ENCODE peak calls at places on chromosomes 7 and 10, in six cellular contexts. M is fibroblast of lung, G is IMR-90, N is A549, A is GM12878, C is DND-41. T is an unnamed sample.

GRCh38 chr7:98626393-98627061 is 9.4 kb downstream of the NPTX2 start:
- DNase-seq in M (no peak), G (no peak), N (no peak), A (no peak), C (no peak), T (peak)

GRCh38 chr7:44212018-44212417 is 11.2 kb downstream of the YKT6 start:
- DNase-seq in M (no peak), G (no peak), N (no peak), A (no peak), C (no peak), T (no peak)

GRCh38 chr7:36871863-36872262 is 147.6 kb upstream of the AOAH start:
- DNase-seq in M (no peak), G (peak), N (no peak), A (no peak), C (no peak), T (peak)

GRCh38 chr10:69663548-69663947 is 33.5 kb downstream of the FAM241B start:
- DNase-seq in M (no peak), G (no peak), N (no peak), A (no peak), C (no peak), T (peak)

GRCh38 chr7:16712916-16713315 is 40.6 kb upstream of the TSPAN13 start:
- DNase-seq in M (no peak), G (peak), N (no peak), A (no peak), C (no peak), T (no peak)

GRCh38 chr7:55550010-55550409 is 22.3 kb downstream of the VOPP1 start:
- DNase-seq in M (no peak), G (no peak), N (peak), A (no peak), C (no peak), T (no peak)

GRCh38 chr10:127485153-127485857 is 63.8 kb upstream of the NPS start:
- DNase-seq in M (peak), G (peak), N (peak), A (no peak), C (no peak), T (peak)

GRCh38 chr7:81248420-81248819 is 329.6 kb upstream of the SEMA3C start:
- DNase-seq in M (no peak), G (no peak), N (peak), A (no peak), C (no peak), T (no peak)

GRCh38 chr7:69982197-69982596 is 383.9 kb downstream of the AUTS2 start:
- DNase-seq in M (no peak), G (no peak), N (no peak), A (no peak), C (no peak), T (peak)

GRCh38 chr7:95209778-95210177 is 114.6 kb downstream of the PON1 start:
- DNase-seq in M (peak), G (no peak), N (no peak), A (no peak), C (no peak), T (no peak)

GRCh38 chr7:120014920-120015465 is 258.0 kb upstream of the KCND2 start:
- DNase-seq in M (peak), G (no peak), N (no peak), A (no peak), C (no peak), T (peak)

GRCh38 chr10:35336084-35336831 is at the start of gene CCNY:
- DNase-seq in M (peak), G (peak), N (peak), A (no peak), C (peak), T (peak)

GRCh38 chr10:118139321-118139720 is 92.6 kb upstream of the RAB11FIP2 start:
- DNase-seq in M (no peak), G (no peak), N (no peak), A (no peak), C (no peak), T (no peak)

GRCh38 chr10:103859161-103860141 is 4.1 kb upstream of the SH3PXD2A start:
- DNase-seq in M (peak), G (peak), N (peak), A (peak), C (peak), T (peak)

GRCh38 chr10:21720090-21720489 is 186.1 kb downstream of the MLLT10 start:
- DNase-seq in M (peak), G (peak), N (no peak), A (no peak), C (no peak), T (peak)

GRCh38 chr10:28479366-28479765 is 53.6 kb upstream of the WAC start:
- DNase-seq in M (no peak), G (no peak), N (no peak), A (no peak), C (no peak), T (no peak)

DNA sequence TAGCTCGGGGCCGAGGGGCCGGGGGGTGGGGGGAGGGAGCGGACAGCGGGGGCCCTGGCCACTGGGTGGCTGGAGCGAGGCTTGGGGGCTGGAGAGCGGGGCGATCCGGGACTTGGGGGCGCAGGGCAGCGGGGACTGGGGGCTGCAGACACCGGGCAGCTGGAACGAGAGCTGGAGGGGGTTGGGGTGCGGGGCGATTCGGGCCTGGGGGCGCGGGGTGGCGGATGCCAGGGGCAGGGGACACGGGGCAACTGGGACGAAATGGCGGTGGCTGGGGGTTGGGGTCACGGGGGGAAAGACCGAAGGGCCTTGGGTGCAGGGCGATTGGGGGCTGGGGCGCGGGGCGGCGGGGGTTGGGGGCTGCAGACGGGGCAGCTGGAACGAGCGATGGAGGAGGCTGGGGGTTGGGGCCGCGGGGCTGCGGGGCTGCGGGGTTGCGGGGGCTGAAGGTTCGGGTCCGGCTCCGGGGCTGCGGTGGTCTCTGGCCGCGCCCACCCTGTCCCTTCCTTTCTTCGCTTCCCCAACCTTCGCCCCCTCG is 590 bp downstream of the COL26A1 start:
- DNase-seq in M (no peak), G (no peak), N (no peak), A (no peak), C (no peak), T (no peak)
- H3K4me2 ChIP-seq in M (peak), G (peak), N (peak), A (no peak), C (no peak), T (peak)

GRCh38 chr10:58438986-58439385 is 53.8 kb downstream of the TFAM start:
- DNase-seq in M (no peak), G (no peak), N (no peak), A (no peak), C (no peak), T (no peak)
- H3K4me2 ChIP-seq in M (peak), G (peak), N (no peak), A (no peak), C (no peak), T (no peak)

GRCh38 chr7:29806131-29806792 is at the start of gene WIPF3:
- DNase-seq in M (no peak), G (no peak), N (no peak), A (no peak), C (no peak), T (peak)
- H3K4me2 ChIP-seq in M (peak), G (peak), N (peak), A (peak), C (no peak), T (peak)

GRCh38 chr10:13585943-13586342 is 822 bp upstream of the PRPF18 start:
- DNase-seq in M (no peak), G (no peak), N (no peak), A (no peak), C (no peak), T (no peak)
- H3K4me2 ChIP-seq in M (no peak), G (no peak), N (peak), A (no peak), C (peak), T (no peak)

GRCh38 chr10:124669824-124670654 is 74.1 kb downstream of the FAM53B start:
- DNase-seq in M (no peak), G (no peak), N (no peak), A (no peak), C (no peak), T (no peak)
- H3K4me2 ChIP-seq in M (no peak), G (no peak), N (no peak), A (no peak), C (no peak), T (no peak)

DNA sequence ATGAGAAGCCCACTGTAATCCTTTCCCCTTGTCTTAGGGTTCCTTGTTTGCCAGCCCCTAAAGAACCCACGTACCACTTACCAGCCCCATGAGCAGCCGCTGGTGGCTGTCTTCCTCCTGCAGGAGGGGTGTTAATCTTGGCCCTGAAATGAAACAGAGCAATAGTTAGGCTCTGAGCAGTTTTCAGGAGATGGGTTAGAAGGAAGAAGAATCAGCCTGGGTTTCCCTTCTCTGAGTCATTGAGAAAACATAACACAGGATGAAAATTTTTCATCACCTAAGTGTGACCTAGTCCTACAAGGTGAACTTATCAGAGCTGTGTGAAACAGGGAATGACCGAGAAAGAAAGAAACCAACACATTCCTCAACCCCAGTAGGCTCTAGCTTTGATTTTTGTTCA is 90.0 kb downstream of the GSAP start:
- DNase-seq in M (no peak), G (peak), N (no peak), A (no peak), C (no peak), T (no peak)
- H3K4me2 ChIP-seq in M (no peak), G (peak), N (no peak), A (no peak), C (no peak), T (no peak)

GRCh38 chr7:101882595-101883564 is 65.5 kb downstream of the CUX1 start:
- DNase-seq in M (peak), G (peak), N (peak), A (no peak), C (no peak), T (peak)

GRCh38 chr7:101880536-101881443 is 63.4 kb downstream of the CUX1 start:
- DNase-seq in M (peak), G (peak), N (no peak), A (no peak), C (no peak), T (no peak)

GRCh38 chr7:101885597-101885955 is 68.2 kb downstream of the CUX1 start:
- DNase-seq in M (no peak), G (no peak), N (no peak), A (no peak), C (no peak), T (no peak)

GRCh38 chr7:101879565-101879964 is 62.1 kb downstream of the CUX1 start:
- DNase-seq in M (no peak), G (no peak), N (no peak), A (no peak), C (no peak), T (no peak)

DNA sequence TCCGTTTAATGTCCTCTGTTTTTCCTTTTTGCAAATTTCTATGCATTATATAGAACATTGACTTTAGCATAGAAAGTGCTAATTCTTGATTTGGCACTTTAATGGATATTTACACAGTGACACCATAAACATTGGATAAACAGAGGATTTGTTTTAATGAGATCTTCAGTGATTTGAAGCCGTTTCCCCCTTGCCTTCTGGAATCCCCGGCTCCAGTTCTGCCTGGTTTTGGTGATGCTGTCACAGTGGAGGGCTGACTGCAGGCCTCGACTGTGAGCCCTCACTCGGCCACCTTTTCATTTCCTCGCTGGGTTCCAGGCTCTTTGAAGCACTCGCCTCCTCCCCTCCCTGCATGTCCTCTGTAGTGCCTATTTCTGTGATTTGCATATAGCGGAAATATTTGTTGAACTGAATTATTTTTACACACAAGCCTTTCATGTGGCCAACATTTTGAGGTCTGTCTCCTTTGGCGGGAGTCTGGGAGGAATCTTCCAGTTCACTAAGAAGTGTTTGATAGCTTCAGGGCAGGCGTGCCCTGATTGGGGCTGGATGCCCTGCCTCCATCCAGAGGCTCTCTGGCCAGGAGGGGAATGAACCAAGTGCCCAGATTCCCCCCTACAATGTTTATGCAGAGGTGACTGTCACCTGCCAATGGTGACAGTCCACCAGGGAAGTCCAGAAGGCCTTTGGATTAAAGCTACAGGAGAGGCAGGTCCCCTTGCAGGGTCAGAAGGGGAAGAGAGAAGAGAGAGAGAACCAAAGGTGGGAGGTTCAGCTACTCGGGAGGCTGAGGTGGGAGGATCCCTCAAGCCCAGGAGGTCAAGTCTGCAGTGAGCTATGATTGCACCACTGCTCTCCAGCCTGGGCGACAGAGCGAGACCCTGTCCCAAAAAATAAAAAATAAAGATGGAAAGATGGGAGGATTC is 67.5 kb downstream of the CUX1 start:
- DNase-seq in M (no peak), G (no peak), N (no peak), A (peak), C (peak), T (no peak)
- H3K4me2 ChIP-seq in M (no peak), G (no peak), N (peak), A (peak), C (no peak), T (no peak)

DNA sequence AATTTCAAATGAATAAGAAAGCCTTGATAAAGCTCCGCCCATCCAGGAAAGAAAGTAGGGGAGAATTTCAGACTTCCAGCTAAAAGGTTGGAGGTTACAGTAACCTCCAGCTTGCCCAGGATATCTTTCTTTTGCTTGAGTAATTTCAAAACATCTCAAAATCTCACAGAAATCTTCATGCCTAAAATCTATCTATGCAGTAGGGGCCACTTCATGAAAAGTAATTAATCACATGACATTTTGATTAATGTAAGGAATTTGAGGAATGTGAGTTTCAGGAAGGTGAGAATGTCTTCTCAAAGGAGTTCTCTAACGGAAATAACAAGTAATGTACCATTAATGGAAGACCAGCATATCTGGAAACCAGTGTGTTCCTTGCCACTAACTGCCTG is 24.3 kb downstream of the TRIL start:
- DNase-seq in M (no peak), G (no peak), N (no peak), A (no peak), C (no peak), T (peak)
- H3K4me2 ChIP-seq in M (no peak), G (no peak), N (no peak), A (no peak), C (no peak), T (no peak)